ENCODE peak calls at places on chromosomes 1 and 21, in seven cellular contexts. E, S, N, O, P, A and Z are unnamed samples.

GRCh38 chr1:23867542-23867952 is 543 bp downstream of the FUCA1 start:
- DNase-seq in E (no peak), S (no peak), N (no peak), O (no peak), P (no peak), A (no peak), Z (no peak)

GRCh38 chr1:201751872-201752271 is 77.1 kb upstream of the IPO9 start:
- DNase-seq in E (no peak), S (no peak), N (no peak), O (no peak), P (no peak), A (no peak), Z (no peak)

GRCh38 chr1:222546548-222547259 is 1.2 kb downstream of the HHIPL2 start:
- DNase-seq in E (peak), S (no peak), N (no peak), O (no peak), P (peak), A (no peak), Z (no peak)

GRCh38 chr1:109931189-109931672 is 20.6 kb downstream of the CSF1 start:
- DNase-seq in E (peak), S (peak), N (peak), O (peak), P (no peak), A (peak), Z (no peak)

GRCh38 chr1:11564237-11564636 is 85.3 kb downstream of the DISP3 start:
- DNase-seq in E (no peak), S (no peak), N (no peak), O (no peak), P (no peak), A (no peak), Z (no peak)

GRCh38 chr1:248815407-248816034 is 10.2 kb downstream of the SH3BP5L start:
- DNase-seq in E (no peak), S (no peak), N (no peak), O (no peak), P (no peak), A (no peak), Z (no peak)

GRCh38 chr1:32580348-32581017 is 41.3 kb downstream of the ZBTB8A start:
- DNase-seq in E (no peak), S (no peak), N (no peak), O (no peak), P (no peak), A (no peak), Z (no peak)

GRCh38 chr1:153470707-153471106 is 10.3 kb upstream of the S100A7 start:
- DNase-seq in E (no peak), S (no peak), N (no peak), O (no peak), P (no peak), A (no peak), Z (no peak)

GRCh38 chr21:43281661-43282357 is 113.0 kb downstream of the CRYAA start:
- DNase-seq in E (peak), S (no peak), N (no peak), O (peak), P (no peak), A (no peak), Z (no peak)

GRCh38 chr1:37497832-37498231 is 16.7 kb downstream of the MEAF6 start:
- DNase-seq in E (no peak), S (no peak), N (no peak), O (no peak), P (no peak), A (no peak), Z (no peak)

GRCh38 chr1:225944951-225945350 is 3.9 kb upstream of the LEFTY2 start:
- DNase-seq in E (no peak), S (no peak), N (no peak), O (no peak), P (no peak), A (no peak), Z (no peak)

GRCh38 chr1:244874974-244875579 is 10.7 kb upstream of the HNRNPU start:
- DNase-seq in E (no peak), S (peak), N (no peak), O (no peak), P (no peak), A (no peak), Z (no peak)

GRCh38 chr1:86765073-86765472 is 60.7 kb downstream of the SH3GLB1 start:
- DNase-seq in E (peak), S (no peak), N (no peak), O (no peak), P (no peak), A (no peak), Z (no peak)

GRCh38 chr1:226877669-226878068 is 7.3 kb downstream of the PSEN2 start:
- DNase-seq in E (no peak), S (no peak), N (no peak), O (no peak), P (no peak), A (no peak), Z (no peak)

GRCh38 chr21:45019076-45019886 is 55.1 kb upstream of the ADARB1 start:
- DNase-seq in E (peak), S (no peak), N (no peak), O (peak), P (no peak), A (peak), Z (no peak)

GRCh38 chr1:186473047-186473446 is 12.1 kb upstream of the PDC start:
- DNase-seq in E (no peak), S (no peak), N (no peak), O (no peak), P (no peak), A (no peak), Z (no peak)
- TF ChIP-seq CTCF in E (no peak), S (peak), N (no peak), O (no peak), P (no peak), A (no peak), Z (no peak)

GRCh38 chr1:9652379-9653194 is 1.1 kb downstream of the PIK3CD start:
- DNase-seq in E (no peak), S (no peak), N (no peak), O (peak), P (no peak), A (peak), Z (peak)

GRCh38 chr1:9653195-9653782 is 1.8 kb downstream of the PIK3CD start:
- DNase-seq in E (no peak), S (no peak), N (no peak), O (no peak), P (no peak), A (no peak), Z (no peak)

GRCh38 chr1:9653783-9654517 is 2.4 kb downstream of the PIK3CD start:
- DNase-seq in E (no peak), S (no peak), N (no peak), O (no peak), P (no peak), A (no peak), Z (peak)

GRCh38 chr1:9651220-9651564 is 339 bp upstream of the PIK3CD start:
- DNase-seq in E (no peak), S (no peak), N (no peak), O (no peak), P (no peak), A (no peak), Z (no peak)

DNA sequence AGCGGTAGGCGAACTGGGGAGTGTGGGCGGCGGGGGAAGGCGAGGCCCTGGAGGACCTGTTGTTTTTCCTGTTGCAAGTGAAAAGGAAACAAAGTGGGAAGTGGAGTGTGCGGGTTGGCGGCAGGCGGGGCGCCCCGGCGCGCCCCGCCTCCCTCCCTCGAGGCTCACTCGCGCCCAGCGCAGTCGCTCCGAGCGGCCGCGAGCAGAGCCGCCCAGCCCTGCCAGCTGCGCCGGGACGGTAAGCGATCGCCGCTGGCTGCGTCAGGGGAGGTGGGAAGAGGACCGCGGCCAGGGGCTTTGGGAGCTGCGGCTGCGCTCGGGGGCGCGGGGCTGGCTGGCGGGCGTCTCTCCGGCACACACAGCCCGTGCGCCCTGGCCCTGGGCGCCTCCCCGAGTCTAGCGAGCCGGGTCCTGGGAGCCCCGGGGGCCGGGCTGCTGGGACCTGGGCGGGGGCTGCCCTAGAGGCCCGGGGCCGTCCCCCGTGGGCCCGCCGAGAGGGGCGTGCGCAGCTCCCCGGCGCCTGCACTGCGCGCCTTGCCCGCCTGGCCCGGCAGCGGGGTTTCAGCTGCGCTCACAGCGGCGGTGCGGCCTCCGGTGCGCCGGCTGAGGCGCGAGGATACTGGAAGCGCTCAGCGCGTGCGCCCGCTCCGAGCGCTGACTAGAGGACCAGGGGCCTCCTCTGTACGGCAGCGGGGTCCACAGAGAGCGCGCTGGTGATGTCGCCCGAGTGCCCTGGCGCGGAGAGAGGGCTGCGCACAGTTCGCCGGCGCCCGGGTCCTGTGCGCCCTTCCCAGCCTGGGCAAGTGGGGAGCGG is at the start of gene PIK3CD:
- DNase-seq in E (no peak), S (peak), N (no peak), O (peak), P (no peak), A (peak), Z (peak)
- TF ChIP-seq CTCF in E (no peak), S (no peak), N (no peak), O (no peak), P (no peak), A (no peak), Z (no peak)

GRCh38 chr1:114607223-114607622 is 25.8 kb upstream of the BCAS2 start:
- DNase-seq in E (no peak), S (no peak), N (no peak), O (no peak), P (no peak), A (no peak), Z (no peak)

GRCh38 chr1:114609826-114610225 is 28.4 kb upstream of the BCAS2 start:
- DNase-seq in E (no peak), S (no peak), N (no peak), O (no peak), P (peak), A (no peak), Z (no peak)

GRCh38 chr1:114610546-114611245 is 29.3 kb upstream of the BCAS2 start:
- DNase-seq in E (no peak), S (no peak), N (no peak), O (no peak), P (peak), A (no peak), Z (no peak)
- TF ChIP-seq CTCF in E (no peak), S (no peak), N (no peak), O (no peak), P (no peak), A (no peak), Z (no peak)

GRCh38 chr1:105023719-105024118 is 1274.0 kb downstream of the AMY1C start:
- DNase-seq in E (no peak), S (no peak), N (no peak), O (no peak), P (no peak), A (no peak), Z (no peak)

DNA sequence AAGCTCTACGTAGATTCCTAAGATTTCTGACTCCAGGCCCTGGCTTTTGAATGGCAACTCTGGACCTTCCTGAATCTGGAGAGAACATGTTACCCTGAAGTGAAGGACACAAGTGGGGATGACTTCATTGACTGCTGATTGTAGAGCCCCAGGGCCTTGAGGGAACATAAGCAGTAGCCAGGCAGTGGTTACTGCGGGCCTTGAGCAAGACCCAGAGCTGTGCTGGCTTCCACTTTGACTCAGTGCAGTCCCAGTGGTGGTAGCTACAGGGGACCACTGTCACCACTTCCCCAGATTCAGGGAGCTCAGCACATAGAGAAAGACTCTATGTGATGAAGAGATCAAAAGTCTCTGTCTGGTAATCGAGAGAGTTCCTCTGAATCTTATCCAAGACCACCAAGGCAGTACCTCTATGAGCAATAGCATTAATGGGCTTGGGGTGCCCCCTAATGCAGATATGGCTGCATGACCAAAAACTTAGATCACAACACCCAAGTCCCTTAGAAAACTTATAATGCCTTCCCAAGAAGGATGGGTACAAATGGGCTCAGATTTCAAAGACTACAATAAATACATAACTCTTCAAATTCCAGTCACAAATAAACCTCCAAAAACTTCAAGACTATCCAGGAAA is 1278.3 kb downstream of the AMY1C start:
- DNase-seq in E (peak), S (no peak), N (no peak), O (no peak), P (no peak), A (no peak), Z (no peak)
- TF ChIP-seq CTCF in E (peak), S (peak), N (no peak), O (no peak), P (no peak), A (no peak), Z (no peak)

DNA sequence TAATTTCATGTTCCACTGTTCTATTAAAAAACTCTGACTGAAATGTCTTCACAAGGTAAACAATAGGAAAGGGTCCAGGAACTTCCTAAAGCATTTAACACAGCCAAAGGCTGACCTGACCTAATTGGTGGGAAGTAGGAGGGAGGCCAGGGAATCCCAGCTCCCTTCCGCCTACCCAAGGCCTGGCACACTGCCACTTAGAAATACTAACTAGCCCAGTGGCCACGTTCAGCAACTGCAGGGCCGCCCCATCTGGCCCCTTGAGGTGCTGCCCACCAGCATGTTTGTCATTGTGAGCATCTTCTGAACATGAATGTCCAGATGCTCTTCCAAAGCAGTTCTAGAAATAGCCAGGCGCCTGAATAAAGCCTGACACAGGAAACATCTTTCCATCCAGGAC is 44.7 kb upstream of the BCL9 start:
- DNase-seq in E (peak), S (peak), N (peak), O (peak), P (no peak), A (peak), Z (no peak)
- TF ChIP-seq CTCF in E (peak), S (peak), N (peak), O (peak), P (peak), A (peak), Z (no peak)